ENCODE peak calls at places on chromosome 18, in nine cellular contexts. C is HFFc6; N is heart right ventricle; Z is A549; U is right atrium auricular region; R is AG10803; K is prostate gland; I is activated CD8-positive, alpha-beta T cell treated with anti-CD3 and anti-CD28 coated beads for 36 hours; B is ovary. M is an unnamed sample.

GRCh38 chr18:54742654-54743053 is 85.6 kb upstream of the RAB27B start:
- DNase-seq in C (peak), N (no peak), Z (peak), U (peak), R (peak), K (peak), I (no peak), B (peak), M (peak)

GRCh38 chr18:36623681-36624080 is 205.1 kb downstream of the TPGS2 start:
- DNase-seq in C (no peak), N (no peak), Z (no peak), U (peak), R (no peak), K (no peak), I (no peak), B (no peak), M (no peak)

GRCh38 chr18:69172046-69172445 is 228.6 kb upstream of the DOK6 start:
- DNase-seq in C (no peak), N (no peak), Z (no peak), U (no peak), R (peak), K (no peak), I (no peak), B (no peak), M (no peak)

GRCh38 chr18:48767090-48767670 is 183.6 kb downstream of the SMAD7 start:
- DNase-seq in C (peak), N (no peak), Z (no peak), U (no peak), R (peak), K (no peak), I (no peak), B (no peak), M (no peak)

GRCh38 chr18:13266208-13267100 is 47.9 kb downstream of the LDLRAD4 start:
- DNase-seq in C (no peak), N (peak), Z (no peak), U (peak), R (peak), K (no peak), I (peak), B (no peak), M (peak)

GRCh38 chr18:24923138-24923537 is 428.8 kb downstream of the ZNF521 start:
- DNase-seq in C (no peak), N (no peak), Z (no peak), U (no peak), R (no peak), K (no peak), I (no peak), B (no peak), M (no peak)

GRCh38 chr18:35089382-35089781 is 48.2 kb downstream of the MAPRE2 start:
- DNase-seq in C (peak), N (no peak), Z (no peak), U (no peak), R (peak), K (no peak), I (no peak), B (no peak), M (no peak)

GRCh38 chr18:48263913-48264506 is 145.2 kb downstream of the ZBTB7C start:
- DNase-seq in C (no peak), N (no peak), Z (no peak), U (no peak), R (no peak), K (no peak), I (no peak), B (no peak), M (no peak)

GRCh38 chr18:42157878-42158277 is 202.8 kb downstream of the PIK3C3 start:
- DNase-seq in C (no peak), N (no peak), Z (no peak), U (no peak), R (no peak), K (no peak), I (no peak), B (no peak), M (no peak)

GRCh38 chr18:79677840-79678239 is 1.8 kb upstream of the CTDP1 start:
- DNase-seq in C (no peak), N (no peak), Z (no peak), U (no peak), R (no peak), K (no peak), I (no peak), B (no peak), M (no peak)

GRCh38 chr18:57744211-57744694 is 58.9 kb downstream of the ATP8B1 start:
- DNase-seq in C (no peak), N (no peak), Z (peak), U (no peak), R (peak), K (peak), I (no peak), B (no peak), M (no peak)

GRCh38 chr18:22637787-22638186 is 220.1 kb upstream of the CTAGE1 start:
- DNase-seq in C (peak), N (no peak), Z (peak), U (no peak), R (peak), K (no peak), I (no peak), B (no peak), M (no peak)

GRCh38 chr18:37590346-37590745 is 24.7 kb upstream of the CELF4 start:
- DNase-seq in C (no peak), N (no peak), Z (no peak), U (no peak), R (no peak), K (no peak), I (no peak), B (no peak), M (no peak)

GRCh38 chr18:79484661-79485621 is 89.2 kb downstream of the NFATC1 start:
- DNase-seq in C (peak), N (no peak), Z (no peak), U (peak), R (peak), K (no peak), I (peak), B (no peak), M (peak)

GRCh38 chr18:71485578-71485977 is 1058.6 kb downstream of the CBLN2 start:
- DNase-seq in C (no peak), N (no peak), Z (no peak), U (no peak), R (no peak), K (no peak), I (no peak), B (no peak), M (no peak)

GRCh38 chr18:74430811-74431571 is 26.1 kb downstream of the DIPK1C start:
- DNase-seq in C (no peak), N (no peak), Z (no peak), U (no peak), R (no peak), K (no peak), I (no peak), B (no peak), M (no peak)

GRCh38 chr18:47036298-47036874 is 965 bp upstream of the ELOA2 start:
- DNase-seq in C (peak), N (no peak), Z (peak), U (no peak), R (peak), K (no peak), I (peak), B (no peak), M (no peak)

GRCh38 chr18:44325903-44326650 is 354.6 kb upstream of the SETBP1 start:
- DNase-seq in C (no peak), N (no peak), Z (peak), U (no peak), R (peak), K (peak), I (peak), B (no peak), M (peak)

GRCh38 chr18:36441426-36441870 is 143.9 kb downstream of the FHOD3 start:
- DNase-seq in C (peak), N (no peak), Z (no peak), U (no peak), R (peak), K (no peak), I (no peak), B (no peak), M (no peak)

GRCh38 chr18:48957136-48957535 is 6.4 kb upstream of the SMAD7 start:
- DNase-seq in C (peak), N (no peak), Z (no peak), U (no peak), R (peak), K (no peak), I (no peak), B (no peak), M (no peak)

GRCh38 chr18:55830490-55830889 is 242.5 kb upstream of the TCF4 start:
- DNase-seq in C (no peak), N (no peak), Z (no peak), U (no peak), R (peak), K (no peak), I (no peak), B (no peak), M (no peak)

GRCh38 chr18:70036168-70036567 is 88.5 kb upstream of the CD226 start:
- DNase-seq in C (no peak), N (no peak), Z (no peak), U (no peak), R (no peak), K (no peak), I (no peak), B (no peak), M (no peak)

GRCh38 chr18:31401156-31402025 is 24.8 kb downstream of the DSG4 start:
- DNase-seq in C (no peak), N (no peak), Z (peak), U (no peak), R (no peak), K (no peak), I (no peak), B (no peak), M (no peak)

GRCh38 chr18:32754508-32755263 is 18.1 kb downstream of the KLHL14 start:
- DNase-seq in C (no peak), N (no peak), Z (no peak), U (no peak), R (no peak), K (no peak), I (no peak), B (no peak), M (no peak)

GRCh38 chr18:44771957-44772917 is 91.5 kb downstream of the SETBP1 start:
- DNase-seq in C (no peak), N (peak), Z (peak), U (no peak), R (no peak), K (no peak), I (no peak), B (no peak), M (peak)

GRCh38 chr18:43481069-43481468 is 203.8 kb upstream of the SYT4 start:
- DNase-seq in C (no peak), N (no peak), Z (no peak), U (no peak), R (no peak), K (no peak), I (no peak), B (no peak), M (no peak)

GRCh38 chr18:37396981-37397720 is 168.4 kb downstream of the CELF4 start:
- DNase-seq in C (no peak), N (no peak), Z (no peak), U (no peak), R (peak), K (no peak), I (no peak), B (no peak), M (no peak)

GRCh38 chr18:9774150-9774549 is 66.0 kb downstream of the RAB31 start:
- DNase-seq in C (no peak), N (no peak), Z (no peak), U (no peak), R (no peak), K (no peak), I (no peak), B (no peak), M (no peak)

GRCh38 chr18:9771261-9771976 is 63.3 kb downstream of the RAB31 start:
- DNase-seq in C (peak), N (peak), Z (peak), U (peak), R (peak), K (peak), I (peak), B (peak), M (peak)

GRCh38 chr18:9775172-9775571 is 67.1 kb downstream of the RAB31 start:
- DNase-seq in C (no peak), N (no peak), Z (no peak), U (no peak), R (no peak), K (no peak), I (no peak), B (no peak), M (no peak)

GRCh38 chr18:9771977-9772660 is 64.0 kb downstream of the RAB31 start:
- DNase-seq in C (no peak), N (no peak), Z (no peak), U (no peak), R (no peak), K (no peak), I (no peak), B (no peak), M (no peak)

GRCh38 chr18:9772847-9773677 is 65.0 kb downstream of the RAB31 start:
- DNase-seq in C (no peak), N (no peak), Z (no peak), U (no peak), R (no peak), K (no peak), I (no peak), B (no peak), M (no peak)
- TF ChIP-seq CTCF in C (no peak), N (no peak), Z (no peak), U (no peak), R (no peak), K (no peak), I (no peak), B (no peak), M (no peak)

GRCh38 chr18:66872277-66872676 is 268.4 kb upstream of the CDH19 start:
- DNase-seq in C (no peak), N (no peak), Z (peak), U (no peak), R (no peak), K (no peak), I (no peak), B (no peak), M (no peak)
- TF ChIP-seq CTCF in C (no peak), N (peak), Z (peak), U (no peak), R (no peak), K (no peak), I (no peak), B (no peak), M (no peak)

GRCh38 chr18:8794133-8794986 is 89.0 kb downstream of the MTCL1 start:
- DNase-seq in C (peak), N (no peak), Z (peak), U (no peak), R (peak), K (no peak), I (no peak), B (no peak), M (no peak)

GRCh38 chr18:8797206-8797605 is 91.8 kb downstream of the MTCL1 start:
- DNase-seq in C (no peak), N (no peak), Z (peak), U (no peak), R (no peak), K (no peak), I (no peak), B (no peak), M (no peak)

GRCh38 chr18:8793445-8794132 is 88.2 kb downstream of the MTCL1 start:
- DNase-seq in C (no peak), N (no peak), Z (no peak), U (no peak), R (no peak), K (no peak), I (no peak), B (no peak), M (no peak)

GRCh38 chr18:8792688-8793316 is 87.4 kb downstream of the MTCL1 start:
- DNase-seq in C (no peak), N (no peak), Z (no peak), U (no peak), R (no peak), K (no peak), I (no peak), B (no peak), M (no peak)

GRCh38 chr18:8795586-8795985 is 90.2 kb downstream of the MTCL1 start:
- DNase-seq in C (no peak), N (no peak), Z (no peak), U (no peak), R (no peak), K (no peak), I (no peak), B (no peak), M (no peak)
- TF ChIP-seq CTCF in C (no peak), N (no peak), Z (no peak), U (no peak), R (no peak), K (no peak), I (no peak), B (no peak), M (no peak)

DNA sequence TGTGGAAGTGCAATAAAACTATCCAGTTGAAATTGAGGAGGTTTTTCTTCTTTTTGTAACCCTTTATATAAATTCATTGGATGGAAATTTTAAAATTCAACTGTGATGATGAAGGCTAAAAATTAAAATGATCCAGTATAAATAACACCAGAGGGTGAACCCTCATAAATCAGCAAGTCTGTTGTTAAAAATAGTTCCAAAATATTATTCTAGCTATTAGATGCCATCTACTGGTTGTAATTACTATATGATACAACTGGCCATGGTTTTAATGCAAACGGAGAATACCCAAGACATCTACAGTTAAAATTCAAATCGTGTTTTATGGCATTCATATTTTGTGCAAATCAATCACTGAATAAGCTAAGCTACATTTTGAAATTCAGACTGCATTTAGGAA is 53.8 kb downstream of the TMEM200C start:
- DNase-seq in C (no peak), N (no peak), Z (no peak), U (no peak), R (no peak), K (no peak), I (no peak), B (no peak), M (no peak)
- TF ChIP-seq CTCF in C (no peak), N (peak), Z (no peak), U (no peak), R (no peak), K (no peak), I (no peak), B (no peak), M (peak)